ENCODE peak calls at places on chromosomes 13 and 19, in seven cellular contexts. D is aorta, C is IMR-90, T is esophagus squamous epithelium, A is neuronal stem cell, E is pancreas, S is cardiac muscle cell. Q is an unnamed sample. For H3K4me1, the result is how much of the 10 kb centered on the place peaks cover.

GRCh38 chr13:38191016-38191415 is 158.6 kb upstream of the UFM1 start:
- DNase-seq in D (no peak), C (no peak), T (no peak), A (no peak), E (no peak), S (no peak), Q (no peak)

GRCh38 chr19:3969435-3970312 is 1.2 kb downstream of the DAPK3 start:
- DNase-seq in D (no peak), C (peak), T (no peak), A (peak), E (no peak), S (peak), Q (no peak)

GRCh38 chr13:113851480-113851803 is 12.4 kb downstream of the GAS6 start:
- DNase-seq in D (no peak), C (no peak), T (no peak), A (no peak), E (no peak), S (no peak), Q (no peak)

GRCh38 chr19:17244618-17245534 is 843 bp downstream of the NR2F6 start:
- DNase-seq in D (no peak), C (no peak), T (no peak), A (no peak), E (peak), S (no peak), Q (no peak)

GRCh38 chr13:44017756-44018309 is 138.1 kb downstream of the LACC1 start:
- DNase-seq in D (no peak), C (no peak), T (no peak), A (no peak), E (no peak), S (no peak), Q (no peak)

GRCh38 chr19:40279120-40279551 is 6.0 kb downstream of the AKT2 start:
- DNase-seq in D (peak), C (peak), T (no peak), A (no peak), E (no peak), S (peak), Q (no peak)

GRCh38 chr19:5953680-5954213 is 24.2 kb downstream of the RANBP3 start:
- DNase-seq in D (no peak), C (no peak), T (no peak), A (no peak), E (no peak), S (no peak), Q (no peak)

GRCh38 chr19:39471756-39472536 is 8.7 kb upstream of the TIMM50 start:
- DNase-seq in D (no peak), C (no peak), T (no peak), A (no peak), E (no peak), S (no peak), Q (no peak)

GRCh38 chr19:43776285-43776684 is 4.5 kb downstream of the KCNN4 start:
- DNase-seq in D (no peak), C (no peak), T (no peak), A (no peak), E (no peak), S (no peak), Q (no peak)

GRCh38 chr19:38617764-38618589 is at the start of gene MAP4K1:
- DNase-seq in D (peak), C (no peak), T (peak), A (no peak), E (peak), S (no peak), Q (peak)

GRCh38 chr19:13260883-13261653 is 110.9 kb downstream of the IER2 start:
- DNase-seq in D (no peak), C (peak), T (no peak), A (no peak), E (no peak), S (no peak), Q (no peak)

DNA sequence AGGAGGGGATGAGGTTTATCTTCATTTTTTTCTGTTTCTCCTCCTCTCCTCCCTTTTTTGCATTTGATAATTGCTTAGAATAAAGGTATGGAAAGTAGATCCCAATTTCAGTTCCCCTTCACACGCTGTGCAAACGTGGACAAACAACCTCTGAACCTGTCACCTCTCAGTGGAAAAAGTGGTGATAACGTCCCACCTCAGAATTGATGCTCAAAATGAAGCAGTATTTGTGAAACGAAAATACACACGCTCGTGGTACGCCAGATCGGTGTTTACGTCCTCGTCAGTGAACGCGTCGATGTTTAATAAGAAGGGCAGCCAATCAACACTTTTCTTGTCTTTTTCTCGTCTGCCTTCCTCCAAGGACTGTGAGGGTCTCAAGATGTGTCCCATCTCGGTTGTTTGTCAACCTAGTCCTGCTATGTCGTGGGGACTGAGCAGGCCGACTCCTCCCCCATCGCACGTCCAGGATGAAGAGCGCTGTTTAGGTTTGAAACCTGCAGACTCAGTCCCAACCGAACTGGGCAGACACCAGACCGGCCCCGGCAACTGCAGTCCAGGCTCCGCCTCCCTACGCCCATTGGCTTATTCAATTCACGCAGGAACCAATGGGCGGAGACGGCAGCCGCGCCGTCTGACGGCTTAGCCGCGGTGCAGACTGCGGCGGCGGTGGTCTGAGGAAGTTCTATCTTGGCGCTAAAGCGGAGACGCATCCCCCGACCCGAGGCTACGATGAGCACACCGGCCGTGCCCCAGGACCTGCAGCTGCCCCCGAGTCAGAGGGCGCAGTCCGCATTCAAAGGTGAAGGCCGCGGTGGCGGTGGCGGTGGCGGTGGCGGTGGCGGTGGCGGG is at the start of gene CKAP2:
- DNase-seq in D (peak), C (peak), T (peak), A (peak), E (peak), S (peak), Q (peak)
- H3K4me1 ChIP-seq in D (under half), C (under half), T (under half), A (under half), E (under half), S (under half), Q (under half)

DNA sequence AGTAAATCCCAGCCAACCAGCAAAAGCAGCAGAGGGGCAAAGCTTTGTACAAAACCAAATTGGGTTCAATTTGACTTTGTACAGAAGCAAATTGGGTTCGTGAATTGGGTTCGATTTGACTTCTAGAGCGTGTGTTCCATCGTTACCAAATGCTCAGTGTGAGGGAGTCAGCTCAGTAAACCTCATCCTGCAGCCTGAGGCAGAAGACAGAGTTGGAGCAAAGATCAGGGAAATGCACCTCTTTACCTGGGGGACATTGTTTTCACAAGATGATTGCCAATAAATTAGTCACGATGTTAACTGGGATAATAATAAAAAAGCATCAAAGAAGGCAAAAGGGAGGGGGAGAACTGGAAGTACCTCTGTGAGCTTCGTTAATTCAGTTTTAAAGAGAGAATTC is 1.5 kb downstream of the RAB20 start:
- DNase-seq in D (no peak), C (no peak), T (no peak), A (no peak), E (no peak), S (no peak), Q (no peak)
- H3K4me3 ChIP-seq in D (peak), C (peak), T (peak), A (no peak), E (peak), S (no peak), Q (no peak)

GRCh38 chr13:20436505-20436904 is 89.2 kb downstream of the CRYL1 start:
- DNase-seq in D (no peak), C (no peak), T (no peak), A (no peak), E (no peak), S (no peak), Q (no peak)
- H3K4me1 ChIP-seq in D (under half), C (under half), T (under half), A (under half), E (under half), S (under half), Q (under half)

DNA sequence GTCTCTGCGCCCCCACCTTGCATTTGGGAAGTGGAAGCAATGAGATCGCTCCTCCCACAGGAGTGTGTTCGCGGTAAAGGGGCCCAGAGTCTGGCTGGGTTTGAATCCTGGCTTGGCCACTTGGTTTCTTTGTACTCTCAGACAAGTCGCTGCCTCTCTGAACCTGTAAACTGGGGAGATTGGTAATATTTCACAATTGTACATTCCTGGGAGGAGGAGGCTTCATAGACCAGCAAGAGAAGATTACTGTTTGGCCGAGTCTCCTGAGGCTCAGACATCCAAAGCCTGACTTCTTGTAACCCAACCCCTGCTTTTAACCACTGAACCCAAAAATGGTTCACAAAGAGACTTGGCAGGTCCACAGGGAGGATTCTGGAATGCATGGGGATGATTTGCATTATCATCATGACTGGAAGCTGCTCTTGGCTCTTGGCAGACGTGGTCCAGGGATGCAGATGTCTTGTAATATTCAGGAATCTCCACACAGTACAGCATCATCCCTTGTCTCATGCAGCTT is 13.6 kb upstream of the STRN4 start:
- DNase-seq in D (no peak), C (peak), T (no peak), A (no peak), E (no peak), S (no peak), Q (no peak)
- H3K4me3 ChIP-seq in D (no peak), C (no peak), T (no peak), A (no peak), E (no peak), S (no peak), Q (no peak)

GRCh38 chr13:45336025-45336800 is 4.8 kb downstream of the TPT1 start:
- DNase-seq in D (no peak), C (no peak), T (no peak), A (no peak), E (no peak), S (no peak), Q (no peak)

GRCh38 chr13:45333251-45333972 is 7.6 kb downstream of the TPT1 start:
- DNase-seq in D (no peak), C (no peak), T (no peak), A (no peak), E (no peak), S (no peak), Q (no peak)

GRCh38 chr13:45332831-45333219 is 8.2 kb downstream of the TPT1 start:
- DNase-seq in D (no peak), C (no peak), T (no peak), A (no peak), E (no peak), S (no peak), Q (no peak)

GRCh38 chr13:45335397-45336024 is 5.5 kb downstream of the TPT1 start:
- DNase-seq in D (no peak), C (no peak), T (no peak), A (no peak), E (no peak), S (no peak), Q (no peak)

GRCh38 chr13:45333973-45334922 is 6.7 kb downstream of the TPT1 start:
- DNase-seq in D (no peak), C (peak), T (no peak), A (no peak), E (no peak), S (no peak), Q (peak)
- H3K4me1 ChIP-seq in D (under half), C (under half), T (under half), A (under half), E (under half), S (under half), Q (half or more)

DNA sequence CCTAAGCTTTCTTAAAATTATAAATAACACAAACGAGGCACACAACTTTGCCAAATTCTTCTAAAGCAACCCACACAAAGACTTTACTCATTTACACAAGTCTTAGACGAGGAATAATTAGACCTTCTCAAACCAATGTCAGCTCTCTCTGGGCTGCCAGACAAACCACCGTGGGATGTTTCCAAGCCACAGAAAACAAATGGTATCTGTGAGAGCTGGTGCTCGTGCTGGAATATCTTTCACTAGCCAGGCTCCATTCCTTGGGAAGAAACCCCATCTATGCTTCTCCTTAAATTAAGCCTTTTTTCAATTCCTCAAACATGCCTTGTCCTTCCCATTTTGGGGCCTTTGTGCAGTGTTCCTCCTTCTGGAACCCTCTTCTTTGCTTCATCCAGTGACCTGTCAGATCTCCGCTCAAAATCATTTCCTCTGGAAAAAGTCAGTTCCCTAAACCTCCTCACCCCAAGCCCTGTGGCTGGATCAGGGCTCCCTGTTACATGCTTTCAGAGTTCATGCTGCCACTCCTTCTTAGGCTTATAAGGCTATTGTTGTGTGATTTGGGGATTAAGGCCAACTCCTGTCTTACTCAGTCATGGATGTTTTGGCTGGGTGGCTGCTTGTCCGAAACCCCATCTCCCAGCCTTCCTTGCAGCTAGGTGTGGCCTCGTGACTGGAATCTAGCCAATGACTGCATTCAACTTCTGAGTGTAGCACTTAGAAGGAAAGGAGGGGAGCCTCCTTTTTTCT is 64.2 kb upstream of the GTF2F2 start:
- DNase-seq in D (no peak), C (peak), T (no peak), A (no peak), E (no peak), S (no peak), Q (no peak)
- H3K4me3 ChIP-seq in D (no peak), C (no peak), T (peak), A (no peak), E (no peak), S (no peak), Q (no peak)

Q was measured in CD8-positive, alpha-beta T cell.